ENCODE peak calls at places on chromosomes 5 and 9, in five cellular contexts. Y is OCI-LY7, I is cardiac muscle cell, B is astrocyte of the spinal cord, W is brain microvascular endothelial cell. F is an unnamed sample.
A peak's percentile ranks its signal among the peaks of the same experiment; 100 is the strongest.

GRCh38 chr5:91189480-91190332 is 193.4 kb downstream of the ARRDC3 start:
- DNase-seq in Y (no peak), I (no peak), B (peak; percentile 95), W (peak; percentile 92), F (peak; percentile 91)

GRCh38 chr9:134455010-134455409 is 128.8 kb downstream of the RXRA start:
- DNase-seq in Y (no peak), I (no peak), B (no peak), W (no peak), F (no peak)

GRCh38 chr9:129320575-129321311 is 142.7 kb upstream of the IER5L start:
- DNase-seq in Y (no peak), I (peak; percentile 93), B (peak; percentile 76), W (peak; percentile 78), F (peak; percentile 78)

GRCh38 chr5:58965677-58966414 is 383.0 kb downstream of the RAB3C start:
- DNase-seq in Y (no peak), I (no peak), B (no peak), W (no peak), F (no peak)

GRCh38 chr9:114314256-114314867 is 8.5 kb upstream of the ORM1 start:
- DNase-seq in Y (no peak), I (no peak), B (no peak), W (no peak), F (no peak)

GRCh38 chr5:86679529-86679928 is 61.8 kb downstream of the COX7C start:
- DNase-seq in Y (peak; percentile 48), I (peak; percentile 53), B (peak; percentile 95), W (peak; percentile 85), F (peak; percentile 85)

GRCh38 chr5:32710859-32711692 is at the start of gene NPR3:
- DNase-seq in Y (no peak), I (no peak), B (peak; percentile 33), W (no peak), F (peak; percentile 62)

GRCh38 chr5:45521067-45521466 is 175.1 kb downstream of the HCN1 start:
- DNase-seq in Y (no peak), I (peak; percentile 71), B (peak; percentile 60), W (no peak), F (peak; percentile 19)

GRCh38 chr5:178368716-178369300 is 136.2 kb upstream of the PHYKPL start:
- DNase-seq in Y (no peak), I (no peak), B (no peak), W (no peak), F (no peak)

GRCh38 chr5:6868170-6868569 is 154.9 kb downstream of the TENT4A start:
- DNase-seq in Y (no peak), I (no peak), B (no peak), W (no peak), F (no peak)

GRCh38 chr9:90142580-90142979 is 500.0 kb downstream of the DIRAS2 start:
- DNase-seq in Y (peak; percentile 59), I (peak; percentile 78), B (peak; percentile 34), W (peak; percentile 51), F (peak; percentile 58)

GRCh38 chr5:138212828-138213160 is 329 bp downstream of the CDC23 start:
- DNase-seq in Y (peak; percentile 19), I (no peak), B (peak; percentile 5), W (no peak), F (peak; percentile 22)

DNA sequence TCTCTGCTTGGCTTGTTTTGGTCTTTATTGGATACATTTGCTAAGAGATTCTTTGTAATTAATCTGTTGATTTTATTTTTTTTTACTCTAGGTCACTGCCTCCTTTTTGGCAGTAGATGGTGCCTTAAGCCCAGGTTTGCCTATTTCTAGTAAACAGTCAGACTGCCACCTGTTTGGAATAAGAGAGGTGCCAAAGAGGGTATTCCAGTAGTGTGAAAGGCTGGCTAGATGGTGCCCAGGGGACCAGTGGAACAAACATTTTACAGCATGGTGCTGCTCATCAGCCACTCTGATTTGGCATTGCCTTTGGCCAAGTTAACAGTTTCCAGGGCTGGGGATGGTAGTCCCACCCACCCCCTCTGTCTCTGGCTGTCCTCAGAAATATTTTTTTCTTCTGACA is 36.7 kb upstream of the FBXL7 start:
- DNase-seq in Y (no peak), I (peak; percentile 35), B (peak; percentile 33), W (peak; percentile 13), F (peak; percentile 55)
- TF ChIP-seq CTCF in Y (peak; percentile 12), I (peak; percentile 55), B (peak; percentile 57), W (peak; percentile 60), F (peak; percentile 54)

DNA sequence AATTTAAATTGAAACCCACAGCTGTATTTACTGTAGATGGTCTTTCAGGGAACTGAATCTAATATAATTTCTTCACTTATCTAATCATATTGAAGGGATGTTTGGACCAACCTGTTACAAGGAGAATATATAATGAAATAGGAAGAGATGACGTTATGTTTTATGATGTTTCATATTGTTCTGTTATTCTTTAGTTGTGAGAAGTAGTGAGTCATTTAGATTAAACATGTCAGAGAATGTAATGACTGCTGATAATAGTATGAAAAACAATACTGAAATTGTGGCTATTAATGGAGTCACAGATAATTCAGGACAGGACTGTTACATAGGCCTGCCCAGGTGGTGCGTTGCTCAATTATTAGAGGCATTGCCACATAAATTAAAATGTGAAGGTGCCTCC is 1993.4 kb downstream of the EFNA5 start:
- DNase-seq in Y (no peak), I (no peak), B (no peak), W (no peak), F (peak; percentile 2)
- H3K4me3 ChIP-seq in Y (no peak overlapping the region), I (no peak overlapping the region), B (no peak overlapping the region), W (no peak overlapping the region), F (no peak overlapping the region)

DNA sequence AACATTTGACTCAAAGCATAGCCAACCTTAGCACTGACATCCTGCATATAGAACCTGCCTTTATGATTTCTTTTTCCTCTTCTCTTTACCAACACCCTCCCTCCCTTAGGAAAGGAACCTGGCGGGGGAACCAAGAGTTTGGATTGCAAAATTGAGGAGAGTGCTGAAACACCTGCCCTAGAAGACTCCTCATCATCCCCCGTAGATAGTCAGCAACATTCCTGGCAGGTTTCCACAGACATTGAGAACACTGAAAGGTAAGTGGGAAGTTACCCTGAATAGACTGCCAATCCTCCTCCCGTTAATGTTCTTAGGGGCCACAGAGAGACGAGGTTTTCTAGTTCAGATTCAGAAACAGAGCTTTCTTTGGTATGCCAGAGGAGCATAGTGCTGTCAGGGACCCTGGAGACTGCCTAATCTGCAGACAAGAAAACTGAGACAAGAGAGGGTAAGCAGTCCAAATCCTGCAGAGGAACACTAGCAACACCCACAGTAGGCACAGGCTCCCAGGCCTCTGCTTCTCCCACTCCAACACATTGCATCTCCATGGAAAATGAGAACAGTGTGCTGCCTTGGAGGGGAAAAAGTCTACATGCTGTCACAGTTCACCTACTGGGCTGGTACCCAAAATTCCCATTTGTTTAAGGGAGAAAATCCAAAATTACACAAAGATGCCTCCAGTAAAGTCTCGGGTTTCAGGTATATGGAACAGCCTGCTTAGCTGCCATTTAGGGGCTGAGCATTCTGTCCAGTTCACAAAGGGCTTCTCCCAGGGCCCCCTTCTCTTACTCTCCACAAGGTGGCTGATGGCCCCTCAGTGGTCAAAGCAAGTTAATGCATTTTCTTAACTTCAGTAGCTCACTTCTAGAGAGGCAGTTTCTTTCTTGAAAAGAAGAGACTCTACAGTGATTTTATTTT is 89.0 kb downstream of the RGS7BP start:
- DNase-seq in Y (peak; percentile 4), I (peak; percentile 35), B (no peak), W (no peak), F (peak; percentile 9)
- TF ChIP-seq CTCF in Y (peak; percentile 51), I (peak; percentile 31), B (peak; percentile 27), W (peak; percentile 63), F (peak; percentile 26)

GRCh38 chr5:73901045-73901444 is 275.0 kb downstream of the ARHGEF28 start:
- DNase-seq in Y (no peak), I (no peak), B (peak; percentile 64), W (peak; percentile 66), F (peak; percentile 81)
- H3K4me3 ChIP-seq in Y (no peak overlapping the region), I (no peak overlapping the region), B (no peak overlapping the region), W (peak overlapping the region; percentile 13), F (no peak overlapping the region)

DNA sequence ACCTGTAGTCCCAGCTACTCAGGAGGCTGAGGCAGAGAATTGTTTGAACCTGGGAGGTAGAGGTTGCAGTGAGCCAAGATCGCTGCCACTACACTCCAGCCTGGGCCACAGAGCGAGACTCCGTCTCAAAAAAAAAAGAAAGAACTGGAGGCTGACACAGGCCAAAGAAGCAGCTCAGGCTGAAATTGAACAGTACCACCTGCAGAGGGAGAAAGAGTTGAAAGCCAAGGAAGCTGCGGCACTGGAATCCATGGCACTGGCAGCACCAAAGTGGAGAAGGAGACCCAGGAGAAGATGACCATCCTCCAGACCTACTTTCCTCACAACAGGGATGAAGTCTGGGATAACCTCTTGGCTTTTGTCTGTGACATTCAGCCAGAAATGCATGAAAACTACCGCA is 11.3 kb upstream of the TMEM141 start:
- DNase-seq in Y (no peak), I (no peak), B (no peak), W (no peak), F (no peak)
- TF ChIP-seq CTCF in Y (no peak), I (no peak), B (peak; percentile 10), W (peak; percentile 38), F (no peak)

DNA sequence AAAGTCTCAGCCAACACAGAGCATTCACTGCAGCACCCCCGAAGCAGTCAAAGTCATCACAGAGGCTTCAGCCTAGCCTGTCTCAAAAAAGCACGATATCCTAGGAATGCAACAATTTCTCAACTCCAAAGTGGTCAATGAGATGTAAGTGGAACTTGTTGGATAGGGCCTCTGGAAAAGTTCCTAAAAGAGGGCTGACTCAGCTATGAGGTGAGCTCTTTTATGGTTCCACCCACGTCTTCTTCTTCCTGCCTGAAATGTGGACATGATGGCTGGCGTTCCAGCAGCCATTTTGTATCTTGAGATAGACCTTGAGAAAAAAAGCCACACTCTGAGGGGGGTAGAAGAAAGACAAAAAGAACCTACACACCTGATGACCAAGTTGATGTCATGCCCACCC is 32.5 kb upstream of the TRIO start:
- DNase-seq in Y (no peak), I (no peak), B (peak; percentile 73), W (peak; percentile 60), F (peak; percentile 93)
- H3K4me3 ChIP-seq in Y (no peak overlapping the region), I (no peak overlapping the region), B (no peak overlapping the region), W (no peak overlapping the region), F (no peak overlapping the region)

F was measured in cardiac fibroblast.